ENCODE peak calls at places on chromosome 4, in four cellular contexts. G is pancreas, X is upper lobe of left lung, S is H9. E is an unnamed sample.

GRCh38 chr4:109434007-109434792 is 585 bp downstream of the SEC24B start:
- DNase-seq in G (peak; percentile 75), X (peak; percentile 36), S (peak; percentile 44), E (no peak)

GRCh38 chr4:13701937-13702446 is 74.5 kb upstream of the BOD1L1 start:
- DNase-seq in G (no peak), X (no peak), S (no peak), E (peak; percentile 79)

GRCh38 chr4:105147226-105148151 is 813 bp downstream of the TET2 start:
- DNase-seq in G (peak; percentile 62), X (peak; percentile 45), S (peak; percentile 69), E (no peak)

GRCh38 chr4:61572160-61572559 is 372.0 kb downstream of the ADGRL3 start:
- DNase-seq in G (no peak), X (no peak), S (no peak), E (peak; percentile 57)

GRCh38 chr4:6342530-6343293 is 73.1 kb downstream of the WFS1 start:
- DNase-seq in G (no peak), X (no peak), S (no peak), E (no peak)

GRCh38 chr4:25965629-25966028 is 51.6 kb downstream of the SMIM20 start:
- DNase-seq in G (no peak), X (no peak), S (no peak), E (no peak)

GRCh38 chr4:108881190-108881589 is 118.3 kb upstream of the ETNPPL start:
- DNase-seq in G (no peak), X (no peak), S (no peak), E (peak; percentile 98)

GRCh38 chr4:118967393-118967792 is 78.7 kb downstream of the SYNPO2 start:
- DNase-seq in G (no peak), X (no peak), S (no peak), E (no peak)

GRCh38 chr4:63211377-63211776 is 1197.9 kb downstream of the TECRL start:
- DNase-seq in G (no peak), X (no peak), S (no peak), E (peak; percentile 14)

GRCh38 chr4:106497271-106497670 is 128.7 kb upstream of the GIMD1 start:
- DNase-seq in G (no peak), X (no peak), S (no peak), E (no peak)

GRCh38 chr4:36322921-36323354 is 41.5 kb downstream of the DTHD1 start:
- DNase-seq in G (no peak), X (no peak), S (no peak), E (no peak)

GRCh38 chr4:128854433-128854832 is 44.9 kb downstream of the JADE1 start:
- DNase-seq in G (no peak), X (no peak), S (no peak), E (no peak)

GRCh38 chr4:68256284-68256683 is 10.8 kb upstream of the TMPRSS11B start:
- DNase-seq in G (no peak), X (no peak), S (no peak), E (no peak)

DNA sequence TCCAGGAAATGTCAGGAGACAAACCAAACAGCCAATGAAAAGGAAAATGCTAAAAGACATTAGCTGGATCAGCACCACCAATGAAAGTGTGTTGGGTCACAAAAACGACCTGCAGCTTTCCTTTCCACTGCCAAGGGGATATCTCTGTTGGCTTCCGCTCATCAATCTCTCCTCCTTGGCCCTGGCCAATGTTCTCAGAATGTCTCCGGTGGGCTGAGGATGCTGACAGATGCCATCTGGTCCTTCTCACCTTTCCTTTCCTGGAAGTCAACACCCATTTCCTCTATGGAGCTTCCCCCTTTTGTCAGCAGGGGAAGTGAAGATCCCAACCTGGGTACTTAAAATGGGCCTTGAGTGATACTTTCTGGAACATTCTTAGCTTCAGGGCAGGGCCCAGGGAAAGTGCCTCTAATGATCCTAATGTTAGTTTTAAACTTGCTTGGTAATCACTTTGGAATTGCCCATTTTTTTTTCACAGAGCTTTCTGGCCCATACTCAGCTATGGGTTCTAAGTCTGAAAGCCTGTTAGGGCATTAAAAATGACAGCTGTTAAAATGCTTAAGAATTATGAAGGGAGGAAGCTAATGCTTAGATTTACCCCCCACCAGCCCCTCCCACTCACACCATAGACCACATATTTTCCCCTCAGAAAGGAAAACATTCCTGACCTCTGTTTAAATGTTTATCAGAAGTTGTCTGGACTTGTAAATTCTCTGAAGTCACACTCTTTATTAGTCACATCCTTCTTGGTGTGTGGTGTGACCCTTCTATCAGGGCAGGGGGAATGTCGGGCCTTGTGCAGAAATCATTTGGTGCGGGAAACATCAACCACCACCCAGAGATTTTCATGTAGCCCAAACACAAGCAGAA is 29.2 kb downstream of the IGFBP7 start:
- DNase-seq in G (no peak), X (no peak), S (no peak), E (peak; percentile 96)
- H3K27ac ChIP-seq in G (peak overlapping the region; percentile 75), X (peak overlapping the region; percentile 71), S (no peak overlapping the region), E (peak overlapping the region; percentile 80)

DNA sequence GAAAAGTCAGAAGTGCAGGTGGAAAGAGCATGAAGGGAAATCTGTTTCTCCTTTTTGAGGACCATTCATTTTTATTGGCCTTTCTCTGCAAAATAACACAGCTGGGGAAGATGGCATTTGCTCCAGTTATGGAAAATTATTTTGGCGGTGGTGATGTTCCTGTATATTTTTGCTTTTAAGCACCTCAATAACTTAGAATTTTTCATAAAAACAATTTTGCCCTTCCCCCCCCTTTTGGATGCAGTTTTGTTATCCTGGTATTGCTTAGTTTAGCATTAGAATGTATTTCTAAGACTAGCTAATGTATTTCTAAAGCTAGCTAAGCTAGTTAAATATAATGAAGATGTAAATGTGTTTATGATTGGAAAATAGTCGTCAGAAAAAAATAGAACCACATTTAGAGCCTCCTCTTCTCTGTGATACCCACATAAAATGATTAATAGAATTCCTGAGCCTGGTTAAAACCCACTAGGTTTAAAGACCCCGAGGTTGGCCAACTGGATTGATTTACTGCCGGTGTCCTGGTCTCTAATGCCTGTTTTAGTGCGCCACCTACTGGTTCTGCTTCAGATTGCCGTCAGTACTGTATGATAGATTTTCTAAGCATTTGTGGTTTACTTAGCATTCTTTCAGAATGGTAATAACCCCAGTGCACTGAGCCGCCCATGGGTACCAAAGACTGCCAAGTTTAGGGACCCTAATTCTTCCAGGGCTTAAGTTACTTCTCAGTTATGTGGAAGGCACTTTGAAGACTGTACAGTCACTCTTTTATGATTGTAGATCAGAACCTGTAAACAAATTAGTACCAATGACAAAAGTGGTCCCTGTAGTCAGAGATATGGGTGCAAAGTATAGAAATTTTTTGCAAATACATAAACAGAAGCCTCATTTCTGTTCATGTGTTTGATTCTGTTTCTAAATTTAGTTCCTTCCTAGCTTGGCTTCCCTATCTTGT is 11.4 kb downstream of the KLF3 start:
- DNase-seq in G (peak; percentile 77), X (peak; percentile 79), S (peak; percentile 72), E (no peak)
- H3K4me1 ChIP-seq in G (peaks cover 67% of the 10 kb centered on the region), X (peaks cover 83% of the 10 kb centered on the region), S (peaks cover 15% of the 10 kb centered on the region), E (peaks cover 47% of the 10 kb centered on the region)

GRCh38 chr4:7393491-7394183 is 41.1 kb downstream of the PSAPL1 start:
- DNase-seq in G (peak; percentile 44), X (peak; percentile 18), S (peak; percentile 19), E (no peak)

GRCh38 chr4:7391637-7392437 is 42.9 kb downstream of the PSAPL1 start:
- DNase-seq in G (peak; percentile 38), X (peak; percentile 10), S (peak; percentile 19), E (no peak)

GRCh38 chr4:7390906-7391636 is 43.7 kb downstream of the PSAPL1 start:
- DNase-seq in G (peak; percentile 43), X (no peak), S (peak; percentile 13), E (no peak)

GRCh38 chr4:7394184-7394575 is 40.5 kb downstream of the PSAPL1 start:
- DNase-seq in G (peak; percentile 11), X (no peak), S (no peak), E (no peak)

DNA sequence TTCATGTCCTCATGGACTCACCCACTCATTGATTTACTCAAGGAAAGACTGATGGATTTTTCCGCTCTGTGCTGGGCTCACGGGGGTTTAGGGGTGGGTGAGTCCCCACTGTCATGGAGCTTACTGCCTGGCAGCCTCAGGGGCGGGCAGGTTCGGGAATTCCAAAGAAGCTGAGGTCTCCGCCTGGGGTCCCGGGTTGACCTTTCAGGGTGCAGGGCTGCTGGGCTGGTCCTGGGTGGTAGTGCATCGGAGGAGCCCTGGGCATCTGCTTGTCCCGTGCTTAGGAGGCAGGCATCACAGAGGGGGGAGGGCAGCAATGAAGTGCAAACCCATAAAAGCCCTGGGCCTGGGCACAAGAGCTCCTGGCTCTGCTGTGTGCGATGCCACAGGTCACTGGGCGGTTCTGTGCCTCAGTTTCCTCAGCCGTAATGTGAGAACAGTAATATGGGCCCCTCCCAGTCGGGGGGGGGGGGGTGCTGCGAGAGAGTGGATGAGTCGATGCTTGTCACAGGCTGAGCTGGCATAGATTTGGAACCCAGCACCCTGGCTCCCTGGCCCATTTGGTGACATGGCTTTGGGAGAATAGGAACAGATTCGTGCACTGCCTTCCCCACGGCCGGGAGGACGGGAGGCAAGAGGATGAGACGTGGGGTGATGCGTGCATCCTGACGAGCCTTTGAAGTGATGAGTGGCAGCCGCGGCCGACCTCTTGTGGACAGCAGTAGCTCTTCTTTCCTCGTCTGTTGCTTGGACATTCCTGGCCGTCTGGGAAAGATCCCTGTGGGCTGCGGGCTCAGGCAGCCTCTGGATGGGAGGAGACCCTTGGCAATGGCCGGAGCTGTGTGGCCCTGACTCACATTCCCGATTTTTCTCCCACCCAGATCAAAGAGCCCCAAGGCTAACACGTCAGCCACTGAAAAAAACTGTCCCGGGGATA is 42.0 kb downstream of the PSAPL1 start:
- DNase-seq in G (peak; percentile 46), X (peak; percentile 18), S (peak; percentile 30), E (no peak)
- TF ChIP-seq CTCF in G (no peak), X (no peak), S (no peak), E (no peak)

DNA sequence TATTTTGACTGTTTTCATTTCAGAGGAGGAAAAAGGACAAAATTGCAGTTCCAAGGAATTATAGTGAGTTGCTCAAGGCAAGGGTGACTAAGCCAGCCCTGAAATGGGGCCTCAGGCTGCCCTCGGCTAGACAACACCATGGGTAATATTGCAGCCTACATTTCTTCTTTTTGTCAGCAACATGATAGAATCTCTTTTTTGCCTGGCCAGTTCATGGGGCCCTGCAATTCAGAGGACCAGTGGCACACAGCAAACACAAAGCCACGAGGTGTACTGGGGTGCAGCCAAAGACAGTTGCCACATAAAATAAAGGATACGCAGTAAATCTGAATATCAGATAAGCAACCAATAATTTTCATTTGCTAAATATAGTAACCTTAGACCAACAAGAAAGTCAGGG is 41.8 kb downstream of the RBM47 start:
- DNase-seq in G (no peak), X (peak; percentile 59), S (no peak), E (no peak)
- H3K27ac ChIP-seq in G (no peak overlapping the region), X (peak overlapping the region; percentile 8), S (no peak overlapping the region), E (no peak overlapping the region)

GRCh38 chr4:89300060-89300459 is 7.5 kb downstream of the GPRIN3 start:
- DNase-seq in G (no peak), X (no peak), S (no peak), E (no peak)

GRCh38 chr4:89303177-89303576 is 4.4 kb downstream of the GPRIN3 start:
- DNase-seq in G (no peak), X (peak; percentile 62), S (no peak), E (no peak)

GRCh38 chr4:89300490-89300889 is 7.1 kb downstream of the GPRIN3 start:
- DNase-seq in G (no peak), X (no peak), S (no peak), E (no peak)

GRCh38 chr4:89301003-89301402 is 6.6 kb downstream of the GPRIN3 start:
- DNase-seq in G (no peak), X (no peak), S (no peak), E (no peak)

GRCh38 chr4:89301902-89302301 is 5.7 kb downstream of the GPRIN3 start:
- DNase-seq in G (no peak), X (no peak), S (no peak), E (no peak)
- H3K4me1 ChIP-seq in G (peaks cover 80% of the 10 kb centered on the region), X (peaks cover 15% of the 10 kb centered on the region), S (peaks cover 3% of the 10 kb centered on the region), E (no peaks in the 10 kb centered on the region)